ENCODE peak calls at places on chromosomes 3 and 15, in ten cellular contexts. One of them, this sample, is unnamed.

GRCh38 chr3:123271466-123272159 is 69.9 kb downstream of the SEC22A start:
- DNase-seq in astrocyte: no peak
- DNase-seq in heart left ventricle: no peak
- DNase-seq in dorsolateral prefrontal cortex: no peak
- DNase-seq in fibroblast of the aortic adventitia: peak; percentile 85
- DNase-seq in smooth muscle cell of the brain vasculature: no peak
- DNase-seq in right atrium auricular region: no peak
- DNase-seq in tibial artery: peak; percentile 31
- DNase-seq in HS-5: no peak
- DNase-seq in activated naive CD4-positive, alpha-beta T cell treated with Interleukin-2 at 50 U/mL for 16 hours: no peak
- DNase-seq in this sample: no peak

GRCh38 chr3:48938689-48939088 is 20.0 kb downstream of the ARIH2 start:
- DNase-seq in astrocyte: no peak
- DNase-seq in heart left ventricle: no peak
- DNase-seq in dorsolateral prefrontal cortex: no peak
- DNase-seq in fibroblast of the aortic adventitia: no peak
- DNase-seq in smooth muscle cell of the brain vasculature: no peak
- DNase-seq in right atrium auricular region: no peak
- DNase-seq in tibial artery: no peak
- DNase-seq in HS-5: no peak
- DNase-seq in activated naive CD4-positive, alpha-beta T cell treated with Interleukin-2 at 50 U/mL for 16 hours: no peak
- DNase-seq in this sample: no peak

GRCh38 chr3:47634996-47635395 is 56.3 kb upstream of the CSPG5 start:
- DNase-seq in astrocyte: no peak
- DNase-seq in heart left ventricle: no peak
- DNase-seq in dorsolateral prefrontal cortex: no peak
- DNase-seq in fibroblast of the aortic adventitia: no peak
- DNase-seq in smooth muscle cell of the brain vasculature: no peak
- DNase-seq in right atrium auricular region: no peak
- DNase-seq in tibial artery: no peak
- DNase-seq in HS-5: no peak
- DNase-seq in activated naive CD4-positive, alpha-beta T cell treated with Interleukin-2 at 50 U/mL for 16 hours: no peak
- DNase-seq in this sample: no peak

GRCh38 chr3:42525212-42525611 is 22.8 kb downstream of the VIPR1 start:
- DNase-seq in astrocyte: no peak
- DNase-seq in heart left ventricle: no peak
- DNase-seq in dorsolateral prefrontal cortex: no peak
- DNase-seq in fibroblast of the aortic adventitia: no peak
- DNase-seq in smooth muscle cell of the brain vasculature: no peak
- DNase-seq in right atrium auricular region: no peak
- DNase-seq in tibial artery: no peak
- DNase-seq in HS-5: no peak
- DNase-seq in activated naive CD4-positive, alpha-beta T cell treated with Interleukin-2 at 50 U/mL for 16 hours: no peak
- DNase-seq in this sample: no peak

GRCh38 chr3:167772992-167773391 is 37.5 kb downstream of the SERPINI1 start:
- DNase-seq in astrocyte: no peak
- DNase-seq in heart left ventricle: no peak
- DNase-seq in dorsolateral prefrontal cortex: no peak
- DNase-seq in fibroblast of the aortic adventitia: no peak
- DNase-seq in smooth muscle cell of the brain vasculature: no peak
- DNase-seq in right atrium auricular region: no peak
- DNase-seq in tibial artery: no peak
- DNase-seq in HS-5: no peak
- DNase-seq in activated naive CD4-positive, alpha-beta T cell treated with Interleukin-2 at 50 U/mL for 16 hours: no peak
- DNase-seq in this sample: no peak

GRCh38 chr3:112598731-112599130 is 36.9 kb downstream of the SLC35A5 start:
- DNase-seq in astrocyte: peak; percentile 25
- DNase-seq in heart left ventricle: no peak
- DNase-seq in dorsolateral prefrontal cortex: no peak
- DNase-seq in fibroblast of the aortic adventitia: peak; percentile 36
- DNase-seq in smooth muscle cell of the brain vasculature: no peak
- DNase-seq in right atrium auricular region: no peak
- DNase-seq in tibial artery: no peak
- DNase-seq in HS-5: no peak
- DNase-seq in activated naive CD4-positive, alpha-beta T cell treated with Interleukin-2 at 50 U/mL for 16 hours: no peak
- DNase-seq in this sample: no peak

GRCh38 chr3:146640955-146641867 is 36.1 kb upstream of the PLSCR5 start:
- DNase-seq in astrocyte: peak; percentile 10
- DNase-seq in heart left ventricle: no peak
- DNase-seq in dorsolateral prefrontal cortex: peak; percentile 7
- DNase-seq in fibroblast of the aortic adventitia: peak; percentile 69
- DNase-seq in smooth muscle cell of the brain vasculature: peak; percentile 50
- DNase-seq in right atrium auricular region: no peak
- DNase-seq in tibial artery: no peak
- DNase-seq in HS-5: peak; percentile 52
- DNase-seq in activated naive CD4-positive, alpha-beta T cell treated with Interleukin-2 at 50 U/mL for 16 hours: no peak
- DNase-seq in this sample: peak; percentile 56

GRCh38 chr3:66597316-66597863 is 96.6 kb upstream of the LRIG1 start:
- DNase-seq in astrocyte: no peak
- DNase-seq in heart left ventricle: no peak
- DNase-seq in dorsolateral prefrontal cortex: no peak
- DNase-seq in fibroblast of the aortic adventitia: no peak
- DNase-seq in smooth muscle cell of the brain vasculature: no peak
- DNase-seq in right atrium auricular region: no peak
- DNase-seq in tibial artery: no peak
- DNase-seq in HS-5: no peak
- DNase-seq in activated naive CD4-positive, alpha-beta T cell treated with Interleukin-2 at 50 U/mL for 16 hours: no peak
- DNase-seq in this sample: no peak

GRCh38 chr3:115236496-115236895 is 89.4 kb upstream of the ZBTB20 start:
- DNase-seq in astrocyte: no peak
- DNase-seq in heart left ventricle: no peak
- DNase-seq in dorsolateral prefrontal cortex: no peak
- DNase-seq in fibroblast of the aortic adventitia: no peak
- DNase-seq in smooth muscle cell of the brain vasculature: no peak
- DNase-seq in right atrium auricular region: no peak
- DNase-seq in tibial artery: no peak
- DNase-seq in HS-5: no peak
- DNase-seq in activated naive CD4-positive, alpha-beta T cell treated with Interleukin-2 at 50 U/mL for 16 hours: no peak
- DNase-seq in this sample: no peak

GRCh38 chr15:33027636-33028035 is 166.9 kb downstream of the FMN1 start:
- DNase-seq in astrocyte: no peak
- DNase-seq in heart left ventricle: no peak
- DNase-seq in dorsolateral prefrontal cortex: no peak
- DNase-seq in fibroblast of the aortic adventitia: no peak
- DNase-seq in smooth muscle cell of the brain vasculature: no peak
- DNase-seq in right atrium auricular region: no peak
- DNase-seq in tibial artery: no peak
- DNase-seq in HS-5: no peak
- DNase-seq in activated naive CD4-positive, alpha-beta T cell treated with Interleukin-2 at 50 U/mL for 16 hours: no peak
- DNase-seq in this sample: no peak

GRCh38 chr15:81484076-81484475 is 110.1 kb upstream of the TMC3 start:
- DNase-seq in astrocyte: no peak
- DNase-seq in heart left ventricle: no peak
- DNase-seq in dorsolateral prefrontal cortex: peak; percentile 82
- DNase-seq in fibroblast of the aortic adventitia: no peak
- DNase-seq in smooth muscle cell of the brain vasculature: no peak
- DNase-seq in right atrium auricular region: no peak
- DNase-seq in tibial artery: no peak
- DNase-seq in HS-5: no peak
- DNase-seq in activated naive CD4-positive, alpha-beta T cell treated with Interleukin-2 at 50 U/mL for 16 hours: no peak
- DNase-seq in this sample: no peak

GRCh38 chr3:126460386-126460785 is 15.3 kb downstream of the ZXDC start:
- DNase-seq in astrocyte: no peak
- DNase-seq in heart left ventricle: no peak
- DNase-seq in dorsolateral prefrontal cortex: no peak
- DNase-seq in fibroblast of the aortic adventitia: no peak
- DNase-seq in smooth muscle cell of the brain vasculature: no peak
- DNase-seq in right atrium auricular region: no peak
- DNase-seq in tibial artery: no peak
- DNase-seq in HS-5: no peak
- DNase-seq in activated naive CD4-positive, alpha-beta T cell treated with Interleukin-2 at 50 U/mL for 16 hours: no peak
- DNase-seq in this sample: no peak

GRCh38 chr3:31531465-31531991 is 1.2 kb upstream of the STT3B start:
- DNase-seq in astrocyte: peak; percentile 6
- DNase-seq in heart left ventricle: no peak
- DNase-seq in dorsolateral prefrontal cortex: no peak
- DNase-seq in fibroblast of the aortic adventitia: no peak
- DNase-seq in smooth muscle cell of the brain vasculature: no peak
- DNase-seq in right atrium auricular region: no peak
- DNase-seq in tibial artery: no peak
- DNase-seq in HS-5: no peak
- DNase-seq in activated naive CD4-positive, alpha-beta T cell treated with Interleukin-2 at 50 U/mL for 16 hours: no peak
- DNase-seq in this sample: no peak

GRCh38 chr15:67808821-67809220 is 16.5 kb upstream of the SKOR1 start:
- DNase-seq in astrocyte: no peak
- DNase-seq in heart left ventricle: no peak
- DNase-seq in dorsolateral prefrontal cortex: no peak
- DNase-seq in fibroblast of the aortic adventitia: no peak
- DNase-seq in smooth muscle cell of the brain vasculature: no peak
- DNase-seq in right atrium auricular region: no peak
- DNase-seq in tibial artery: no peak
- DNase-seq in HS-5: no peak
- DNase-seq in activated naive CD4-positive, alpha-beta T cell treated with Interleukin-2 at 50 U/mL for 16 hours: no peak
- DNase-seq in this sample: no peak

GRCh38 chr3:111592143-111592542 is 3.0 kb downstream of the ZBED2 start:
- DNase-seq in astrocyte: peak; percentile 39
- DNase-seq in heart left ventricle: no peak
- DNase-seq in dorsolateral prefrontal cortex: no peak
- DNase-seq in fibroblast of the aortic adventitia: no peak
- DNase-seq in smooth muscle cell of the brain vasculature: no peak
- DNase-seq in right atrium auricular region: no peak
- DNase-seq in tibial artery: no peak
- DNase-seq in HS-5: no peak
- DNase-seq in activated naive CD4-positive, alpha-beta T cell treated with Interleukin-2 at 50 U/mL for 16 hours: no peak
- DNase-seq in this sample: no peak

GRCh38 chr15:56537881-56538280 is 72.9 kb upstream of the MNS1 start:
- DNase-seq in astrocyte: peak; percentile 2
- DNase-seq in heart left ventricle: no peak
- DNase-seq in dorsolateral prefrontal cortex: no peak
- DNase-seq in fibroblast of the aortic adventitia: no peak
- DNase-seq in smooth muscle cell of the brain vasculature: no peak
- DNase-seq in right atrium auricular region: no peak
- DNase-seq in tibial artery: no peak
- DNase-seq in HS-5: no peak
- DNase-seq in activated naive CD4-positive, alpha-beta T cell treated with Interleukin-2 at 50 U/mL for 16 hours: peak; percentile 22
- DNase-seq in this sample: peak; percentile 14

GRCh38 chr3:160150525-160150924 is 74.7 kb upstream of the C3orf80 start:
- DNase-seq in astrocyte: peak; percentile 82
- DNase-seq in heart left ventricle: no peak
- DNase-seq in dorsolateral prefrontal cortex: no peak
- DNase-seq in fibroblast of the aortic adventitia: peak; percentile 93
- DNase-seq in smooth muscle cell of the brain vasculature: no peak
- DNase-seq in right atrium auricular region: no peak
- DNase-seq in tibial artery: no peak
- DNase-seq in HS-5: peak; percentile 22
- DNase-seq in activated naive CD4-positive, alpha-beta T cell treated with Interleukin-2 at 50 U/mL for 16 hours: no peak
- DNase-seq in this sample: no peak

GRCh38 chr3:138051946-138052802 is 42.2 kb downstream of the CLDN18 start:
- DNase-seq in astrocyte: no peak
- DNase-seq in heart left ventricle: no peak
- DNase-seq in dorsolateral prefrontal cortex: peak; percentile 49
- DNase-seq in fibroblast of the aortic adventitia: peak; percentile 68
- DNase-seq in smooth muscle cell of the brain vasculature: no peak
- DNase-seq in right atrium auricular region: no peak
- DNase-seq in tibial artery: no peak
- DNase-seq in HS-5: peak; percentile 19
- DNase-seq in activated naive CD4-positive, alpha-beta T cell treated with Interleukin-2 at 50 U/mL for 16 hours: no peak
- DNase-seq in this sample: peak; percentile 65

GRCh38 chr15:63258658-63259057 is 18.7 kb upstream of the APH1B start:
- DNase-seq in astrocyte: no peak
- DNase-seq in heart left ventricle: no peak
- DNase-seq in dorsolateral prefrontal cortex: no peak
- DNase-seq in fibroblast of the aortic adventitia: no peak
- DNase-seq in smooth muscle cell of the brain vasculature: no peak
- DNase-seq in right atrium auricular region: no peak
- DNase-seq in tibial artery: no peak
- DNase-seq in HS-5: no peak
- DNase-seq in activated naive CD4-positive, alpha-beta T cell treated with Interleukin-2 at 50 U/mL for 16 hours: no peak
- DNase-seq in this sample: no peak

This sample was measured in NB4.